ENCODE peak calls at places on chromosomes 1 and 21, in five cellular contexts. D, E, U, K and N are unnamed samples.

GRCh38 chr21:37220981-37221664 is 46.0 kb downstream of the VPS26C start:
- DNase-seq in D (peak; percentile 94), E (peak; percentile 87), U (peak; percentile 94), K (peak; percentile 86), N (peak; percentile 94)

GRCh38 chr1:100299521-100300222 is 33.7 kb downstream of the RTCA start:
- DNase-seq in D (no peak), E (no peak), U (no peak), K (no peak), N (no peak)

GRCh38 chr1:14880456-14881316 is 272.9 kb upstream of the TMEM51 start:
- DNase-seq in D (no peak), E (peak; percentile 26), U (no peak), K (no peak), N (no peak)

GRCh38 chr21:35198004-35198403 is 148.9 kb upstream of the RUNX1 start:
- DNase-seq in D (peak; percentile 63), E (peak; percentile 96), U (no peak), K (no peak), N (no peak)

GRCh38 chr1:201335174-201335870 is 42.2 kb downstream of the TNNT2 start:
- DNase-seq in D (no peak), E (no peak), U (no peak), K (no peak), N (no peak)

GRCh38 chr1:6246497-6247295 is 2.7 kb downstream of the HES3 start:
- DNase-seq in D (peak; percentile 76), E (peak; percentile 61), U (peak; percentile 91), K (no peak), N (peak; percentile 97)

GRCh38 chr1:209190591-209191241 is 392.8 kb upstream of the CAMK1G start:
- DNase-seq in D (peak; percentile 46), E (no peak), U (peak; percentile 53), K (no peak), N (peak; percentile 53)

GRCh38 chr1:212518188-212518951 is 85.7 kb downstream of the NENF start:
- DNase-seq in D (peak; percentile 75), E (peak; percentile 84), U (no peak), K (no peak), N (peak; percentile 41)

GRCh38 chr1:10730985-10731384 is 65.5 kb downstream of the CASZ1 start:
- DNase-seq in D (peak; percentile 86), E (peak; percentile 69), U (no peak), K (no peak), N (no peak)

GRCh38 chr1:64686828-64687724 is 57.8 kb upstream of the RAVER2 start:
- DNase-seq in D (peak; percentile 73), E (peak; percentile 65), U (peak; percentile 55), K (no peak), N (peak; percentile 49)

GRCh38 chr1:24483441-24483840 is 19.2 kb upstream of the RCAN3 start:
- DNase-seq in D (no peak), E (no peak), U (no peak), K (no peak), N (no peak)

GRCh38 chr1:105793541-105794146 is 1262.8 kb upstream of the PRMT6 start:
- DNase-seq in D (peak; percentile 16), E (no peak), U (peak; percentile 37), K (no peak), N (peak; percentile 69)
- TF ChIP-seq SMC3 in D (no peak), E (peak; percentile 27), U (no peak), K (peak; percentile 66), N (peak; percentile 83)

DNA sequence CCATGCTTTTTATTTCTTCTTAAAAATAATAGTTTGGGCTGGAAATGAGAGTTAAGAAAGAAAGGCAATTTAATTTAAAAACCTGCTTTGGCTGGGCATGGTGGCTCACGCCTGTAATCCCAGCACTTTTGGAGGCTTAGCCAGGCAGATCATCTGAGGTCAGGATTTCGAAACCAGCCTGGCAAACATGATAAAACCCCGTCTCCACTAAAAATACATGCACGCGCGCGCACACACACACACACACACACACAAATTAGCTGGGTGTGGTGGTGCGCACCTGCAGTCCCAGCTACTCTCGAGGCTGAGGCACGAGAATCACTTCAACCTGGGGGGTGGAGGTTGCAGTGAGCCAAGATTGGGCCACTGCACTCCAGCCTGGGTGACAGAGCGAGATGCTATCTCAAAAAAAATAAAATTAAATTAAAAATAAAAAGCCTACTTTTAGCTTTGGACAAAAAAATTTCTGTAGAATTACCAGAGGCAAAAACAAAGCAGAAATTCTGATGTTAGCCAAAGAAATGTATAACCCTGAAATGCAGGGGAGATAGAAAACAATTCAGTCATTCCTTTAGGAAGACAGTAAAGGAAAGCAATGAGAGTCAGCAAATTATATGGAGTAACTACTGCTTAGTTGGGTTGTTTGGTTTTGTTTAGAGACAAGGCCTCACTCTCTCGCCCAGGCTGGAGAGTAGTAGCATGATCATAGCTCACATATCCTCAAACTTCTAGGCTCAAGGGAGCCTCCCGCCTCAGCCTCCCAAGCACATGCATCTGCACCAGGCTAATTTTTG is 15.7 kb upstream of the IPP start:
- DNase-seq in D (no peak), E (no peak), U (no peak), K (no peak), N (no peak)
- TF ChIP-seq SMC3 in D (no peak), E (no peak), U (no peak), K (no peak), N (no peak)

GRCh38 chr1:53413175-53414001 is 45.8 kb upstream of the DMRTB1 start:
- DNase-seq in D (peak; percentile 37), E (peak; percentile 89), U (no peak), K (peak; percentile 60), N (no peak)
- TF ChIP-seq SMC3 in D (no peak), E (no peak), U (no peak), K (no peak), N (no peak)

GRCh38 chr1:227920896-227921295 is 26.8 kb downstream of the WNT9A start:
- DNase-seq in D (no peak), E (no peak), U (no peak), K (no peak), N (no peak)
- TF ChIP-seq SMC3 in D (no peak), E (no peak), U (no peak), K (no peak), N (no peak)

GRCh38 chr1:29901618-29902017 is 665.3 kb downstream of the PTPRU start:
- DNase-seq in D (no peak), E (no peak), U (no peak), K (no peak), N (no peak)
- TF ChIP-seq SMC3 in D (no peak), E (no peak), U (no peak), K (no peak), N (no peak)

DNA sequence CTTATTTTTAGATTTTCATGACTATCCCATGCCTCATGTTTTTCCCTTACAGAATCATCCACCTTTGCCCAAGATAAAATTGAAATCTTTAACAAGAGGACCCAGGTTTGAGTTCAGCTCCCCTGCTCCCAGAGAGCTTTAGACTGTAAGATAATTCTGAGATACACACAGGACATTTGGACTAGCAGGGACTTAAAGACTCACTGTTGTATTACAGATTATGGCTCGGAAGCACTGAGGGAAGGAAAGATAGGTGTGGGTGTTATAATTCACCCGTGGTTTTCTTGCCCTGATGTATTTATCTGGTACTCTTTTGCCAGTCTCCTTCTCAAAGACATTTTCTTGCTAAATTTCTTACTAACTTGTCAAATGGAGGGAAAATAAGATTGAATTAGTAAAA is 149.7 kb downstream of the DHRS3 start:
- DNase-seq in D (no peak), E (no peak), U (peak; percentile 63), K (no peak), N (no peak)
- TF ChIP-seq SMC3 in D (no peak), E (no peak), U (no peak), K (no peak), N (no peak)